ENCODE peak calls at places on chromosomes 12 and 14, in seven cellular contexts. H, F, Z, L, G, S and T are unnamed samples. For H3K9me3, the result is how much of the 10 kb centered on the place peaks cover.

GRCh38 chr14:51094901-51095853 is at the start of gene TRIM9:
- DNase-seq in Z (peak), H (peak), G (peak), S (peak), L (peak), F (peak), T (peak)

GRCh38 chr12:68420225-68421008 is 88.3 kb upstream of the MDM1 start:
- DNase-seq in S (no peak), H (no peak), G (no peak), F (no peak), Z (peak), L (no peak), T (no peak)

GRCh38 chr12:7497661-7498060 is 5.9 kb downstream of the CD163 start:
- DNase-seq in L (no peak), G (no peak), S (no peak), F (no peak), Z (no peak), H (no peak), T (no peak)

GRCh38 chr12:126747530-126748149 is 1519.3 kb upstream of the TMEM132C start:
- DNase-seq in S (no peak), H (peak), G (peak), F (peak), Z (no peak), L (peak), T (peak)

GRCh38 chr12:66048843-66049537 is 81.6 kb downstream of the LLPH start:
- DNase-seq in Z (no peak), G (peak), H (no peak), L (no peak), S (no peak), F (no peak), T (no peak)

GRCh38 chr14:89176090-89176757 is 240.8 kb downstream of the FOXN3 start:
- DNase-seq in S (no peak), G (no peak), Z (no peak), H (no peak), F (no peak), L (no peak), T (no peak)

GRCh38 chr12:15636060-15636890 is 152.9 kb downstream of the EPS8 start:
- DNase-seq in H (no peak), G (no peak), L (no peak), Z (no peak), F (no peak), S (no peak), T (no peak)

GRCh38 chr12:20444595-20445170 is 76.3 kb downstream of the PDE3A start:
- DNase-seq in S (no peak), L (no peak), H (no peak), Z (no peak), F (no peak), G (no peak), T (no peak)

GRCh38 chr12:131123817-131124216 is 170.1 kb downstream of the ADGRD1 start:
- DNase-seq in G (no peak), L (no peak), H (no peak), S (no peak), Z (peak), F (no peak), T (no peak)

GRCh38 chr14:106530031-106530422 is 1003.6 kb downstream of the TMEM121 start:
- DNase-seq in G (no peak), S (no peak), Z (no peak), H (no peak), F (no peak), L (no peak), T (no peak)

GRCh38 chr14:95196268-95196667 is 38.9 kb upstream of the DICER1 start:
- DNase-seq in L (no peak), F (no peak), G (peak), H (no peak), Z (no peak), S (no peak), T (no peak)

GRCh38 chr12:122646568-122647220 is 56.5 kb downstream of the HCAR2 start:
- DNase-seq in H (no peak), G (no peak), S (no peak), Z (no peak), L (no peak), F (no peak), T (peak)

GRCh38 chr14:96920820-96921219 is 123.6 kb downstream of the VRK1 start:
- DNase-seq in G (no peak), H (no peak), L (no peak), Z (no peak), S (no peak), F (no peak), T (no peak)

GRCh38 chr12:126944684-126945083 is 1322.3 kb upstream of the TMEM132C start:
- DNase-seq in H (no peak), F (no peak), L (no peak), Z (no peak), G (no peak), S (no peak), T (no peak)

GRCh38 chr14:104895786-104896642 is 28.7 kb upstream of the PLD4 start:
- DNase-seq in H (peak), L (peak), G (no peak), F (peak), S (peak), Z (peak), T (peak)

GRCh38 chr12:94148841-94149780 is 734 bp downstream of the PLXNC1 start:
- DNase-seq in F (peak), S (no peak), Z (no peak), L (peak), G (no peak), H (peak), T (peak)

GRCh38 chr12:19031032-19031431 is 98.5 kb upstream of the PLEKHA5 start:
- DNase-seq in F (no peak), S (no peak), Z (no peak), G (no peak), L (no peak), H (no peak), T (no peak)

GRCh38 chr12:20011200-20011599 is 357.1 kb upstream of the PDE3A start:
- DNase-seq in G (no peak), Z (no peak), F (no peak), S (no peak), L (no peak), H (peak), T (peak)

GRCh38 chr14:61581340-61581739 is 114.0 kb upstream of the HIF1A start:
- DNase-seq in Z (no peak), G (peak), F (no peak), S (no peak), H (no peak), L (no peak), T (no peak)

GRCh38 chr12:112096667-112097066 is 11.9 kb downstream of the NAA25 start:
- DNase-seq in G (no peak), F (no peak), S (no peak), Z (no peak), L (no peak), H (no peak), T (no peak)

GRCh38 chr12:94621662-94622359 is 28.5 kb downstream of the TMCC3 start:
- DNase-seq in Z (no peak), S (no peak), G (no peak), L (no peak), F (no peak), H (peak), T (no peak)

GRCh38 chr14:75205586-75205985 is 29.2 kb upstream of the TMED10 start:
- DNase-seq in H (no peak), G (no peak), Z (no peak), S (no peak), F (no peak), L (no peak), T (peak)

GRCh38 chr12:6950944-6951540 is at the start of gene PTPN6:
- DNase-seq in H (peak), S (no peak), L (peak), F (peak), G (no peak), Z (peak), T (peak)

GRCh38 chr12:108589028-108589839 is 8.7 kb downstream of the TMEM119 start:
- DNase-seq in F (no peak), Z (no peak), H (no peak), L (peak), G (no peak), S (no peak), T (no peak)

GRCh38 chr12:49219417-49220026 is 30.6 kb upstream of the TUBA1A start:
- DNase-seq in G (no peak), S (peak), Z (no peak), H (no peak), F (no peak), L (no peak), T (no peak)

GRCh38 chr12:80709811-80710726 is 2.6 kb downstream of the MYF6 start:
- DNase-seq in H (no peak), G (peak), S (no peak), Z (no peak), F (no peak), L (peak), T (no peak)

GRCh38 chr14:104794641-104795467 is 694 bp downstream of the AKT1 start:
- DNase-seq in H (peak), Z (no peak), G (no peak), L (peak), S (no peak), F (peak), T (peak)

GRCh38 chr12:40308851-40309420 is 84.1 kb downstream of the LRRK2 start:
- DNase-seq in G (no peak), L (no peak), H (no peak), Z (no peak), F (no peak), S (no peak), T (no peak)

GRCh38 chr12:116735951-116736599 is 1.8 kb downstream of the SPRING1 start:
- DNase-seq in S (no peak), G (peak), Z (no peak), H (peak), L (no peak), F (peak), T (no peak)

GRCh38 chr14:22598896-22599244 is 770 bp downstream of the ABHD4 start:
- DNase-seq in S (no peak), L (no peak), H (peak), G (peak), F (peak), Z (no peak), T (no peak)

GRCh38 chr12:49347307-49348237 is 884 bp downstream of the DNAJC22 start:
- DNase-seq in S (peak), L (peak), F (peak), G (peak), Z (peak), H (peak), T (peak)

GRCh38 chr12:100539209-100539608 is 34.3 kb upstream of the GAS2L3 start:
- DNase-seq in H (no peak), S (no peak), Z (no peak), F (no peak), L (no peak), G (no peak), T (no peak)

GRCh38 chr12:591167-591570 is 72.1 kb downstream of the NINJ2 start:
- DNase-seq in S (peak), H (no peak), F (no peak), Z (peak), L (peak), G (no peak), T (no peak)

DNA sequence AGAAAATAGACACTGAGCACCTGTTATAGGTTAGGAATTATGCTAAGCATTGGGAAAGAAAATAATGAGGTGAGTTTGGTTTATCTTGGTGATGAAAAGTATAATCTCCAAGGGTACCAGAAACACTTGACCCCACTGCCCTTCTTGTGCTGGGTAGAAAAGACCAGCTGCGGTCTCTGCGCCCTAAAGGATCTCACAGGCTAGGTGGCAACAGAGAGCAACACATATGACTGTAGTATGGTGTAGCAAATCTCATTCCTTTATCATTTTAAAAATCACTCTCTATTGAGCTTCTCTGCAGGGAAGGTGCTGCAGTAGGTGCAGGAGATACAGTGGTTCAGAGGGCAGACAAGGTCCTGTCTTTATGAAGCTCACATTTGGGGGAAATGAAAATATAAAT is 26.1 kb downstream of the NRXN3 start:
- DNase-seq in F (no peak), Z (no peak), S (no peak), L (no peak), G (no peak), H (no peak), T (no peak)
- H3K9me3 ChIP-seq in F (under half), Z (under half), S (under half), L (under half), G (under half), H (under half), T (under half)

GRCh38 chr12:4152145-4152795 is 121.3 kb upstream of the CCND2 start:
- DNase-seq in G (no peak), Z (no peak), F (no peak), S (no peak), H (no peak), L (no peak), T (no peak)

GRCh38 chr12:4147051-4147481 is 126.5 kb upstream of the CCND2 start:
- DNase-seq in S (no peak), H (no peak), Z (no peak), G (no peak), L (no peak), F (no peak), T (no peak)

GRCh38 chr12:4145990-4146859 is 127.3 kb upstream of the CCND2 start:
- DNase-seq in S (no peak), G (no peak), F (no peak), L (no peak), H (no peak), Z (no peak), T (no peak)

GRCh38 chr12:4151362-4152121 is 122.0 kb upstream of the CCND2 start:
- DNase-seq in S (no peak), H (no peak), Z (no peak), G (no peak), F (no peak), L (no peak), T (no peak)

GRCh38 chr12:4148418-4149056 is 125.0 kb upstream of the CCND2 start:
- DNase-seq in G (no peak), Z (peak), F (peak), L (no peak), S (no peak), H (peak), T (peak)
- TF ChIP-seq POLR2AphosphoS5 in G (no peak), Z (no peak), F (no peak), L (no peak), S (no peak), H (no peak), T (no peak)

GRCh38 chr12:55937956-55938355 is 7.0 kb downstream of the DGKA start:
- DNase-seq in Z (no peak), L (no peak), H (no peak), G (no peak), F (no peak), S (no peak), T (no peak)
- TF ChIP-seq EP300 in Z (no peak), L (no peak), H (no peak), G (no peak), F (no peak), S (no peak), T (no peak)

GRCh38 chr12:98355322-98355721 is 160.1 kb upstream of the TMPO start:
- DNase-seq in S (no peak), L (no peak), H (no peak), Z (no peak), F (no peak), G (no peak), T (no peak)

GRCh38 chr12:98355933-98356332 is 159.5 kb upstream of the TMPO start:
- DNase-seq in L (no peak), G (no peak), S (no peak), Z (no peak), F (no peak), H (no peak), T (no peak)

GRCh38 chr12:98352835-98353234 is 162.6 kb upstream of the TMPO start:
- DNase-seq in F (no peak), L (no peak), H (no peak), G (no peak), S (no peak), Z (no peak), T (no peak)

GRCh38 chr12:98352218-98352811 is 163.1 kb upstream of the TMPO start:
- DNase-seq in G (peak), S (no peak), H (no peak), F (no peak), Z (no peak), L (no peak), T (no peak)

GRCh38 chr12:98354520-98354919 is 160.9 kb upstream of the TMPO start:
- DNase-seq in F (no peak), S (no peak), Z (no peak), G (no peak), L (no peak), H (no peak), T (no peak)
- H3K9me3 ChIP-seq in F (under half), S (under half), Z (under half), G (under half), L (under half), H (under half), T (under half)

GRCh38 chr14:52882824-52883223 is 68.0 kb downstream of the FERMT2 start:
- DNase-seq in Z (no peak), S (no peak), H (no peak), F (no peak), G (no peak), L (no peak), T (no peak)

GRCh38 chr14:52879958-52880357 is 70.9 kb downstream of the FERMT2 start:
- DNase-seq in F (no peak), G (no peak), Z (no peak), S (no peak), L (no peak), H (no peak), T (no peak)

GRCh38 chr14:52888159-52888558 is 62.7 kb downstream of the FERMT2 start:
- DNase-seq in F (no peak), S (no peak), Z (no peak), L (no peak), H (no peak), G (no peak), T (no peak)

GRCh38 chr14:52885230-52885629 is 65.6 kb downstream of the FERMT2 start:
- DNase-seq in F (no peak), H (no peak), G (no peak), L (no peak), S (no peak), Z (no peak), T (no peak)

GRCh38 chr14:52883658-52884057 is 67.2 kb downstream of the FERMT2 start:
- DNase-seq in F (no peak), G (no peak), Z (no peak), H (no peak), S (no peak), L (no peak), T (no peak)
- TF ChIP-seq POLR2AphosphoS5 in F (no peak), G (no peak), Z (no peak), H (no peak), S (no peak), L (no peak), T (no peak)

GRCh38 chr12:106360400-106360994 is 2.9 kb downstream of the POLR3B start:
- DNase-seq in S (no peak), L (no peak), F (no peak), H (no peak), Z (no peak), G (no peak), T (no peak)

GRCh38 chr12:106362971-106363370 is 5.4 kb downstream of the POLR3B start:
- DNase-seq in L (no peak), Z (no peak), F (no peak), S (no peak), G (no peak), H (no peak), T (no peak)

GRCh38 chr12:106357549-106358409 is at the start of gene POLR3B:
- DNase-seq in F (peak), L (peak), H (peak), Z (peak), S (peak), G (peak), T (peak)

GRCh38 chr12:106359620-106360399 is 2.3 kb downstream of the POLR3B start:
- DNase-seq in H (no peak), Z (no peak), F (no peak), L (no peak), G (peak), S (no peak), T (no peak)

DNA sequence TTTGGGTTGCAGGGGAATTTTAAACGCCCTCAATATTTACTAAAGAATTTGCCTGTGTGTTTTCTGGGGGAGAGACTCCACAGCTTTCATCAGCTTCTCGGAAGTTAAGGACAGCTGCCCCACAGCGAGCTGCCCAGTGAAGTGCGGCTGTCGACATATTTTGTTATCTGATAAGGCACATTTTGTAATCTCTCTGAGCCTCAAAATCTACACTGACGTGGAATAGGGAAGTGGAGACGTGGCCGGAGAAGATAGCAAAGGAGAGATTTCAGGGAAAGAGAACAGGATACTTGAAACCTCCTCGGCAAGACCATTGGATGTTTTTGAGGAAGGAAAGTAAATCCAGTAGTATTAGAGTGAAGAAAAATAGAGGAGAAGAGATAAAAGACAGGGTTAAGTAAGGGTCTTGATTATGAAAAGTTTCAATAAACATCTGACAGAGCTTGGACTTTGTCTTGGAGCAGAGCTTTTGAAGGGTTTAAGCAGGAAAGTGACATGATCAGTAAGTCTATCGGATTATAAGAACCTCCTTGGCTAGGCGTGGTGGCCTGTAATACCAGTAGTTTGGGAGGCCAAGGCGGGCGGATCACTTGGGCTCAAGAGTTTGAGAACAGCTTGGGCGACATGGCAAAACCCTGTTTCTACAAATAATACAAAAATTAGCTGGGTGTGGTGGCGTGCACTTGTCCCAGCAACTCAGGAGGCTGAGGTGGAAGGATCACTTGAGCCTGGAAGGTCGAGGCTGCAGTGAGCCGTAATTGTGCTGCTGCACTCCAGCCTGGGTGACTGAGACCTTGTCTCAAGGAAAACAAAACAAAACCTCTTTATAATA is 1.1 kb downstream of the POLR3B start:
- DNase-seq in L (peak), Z (no peak), G (peak), H (peak), F (peak), S (no peak), T (peak)
- TF ChIP-seq EP300 in L (no peak), Z (no peak), G (no peak), H (no peak), F (no peak), S (no peak), T (peak)

GRCh38 chr12:133202493-133203343 is 21.4 kb downstream of the ZNF268 start:
- DNase-seq in G (no peak), H (no peak), L (no peak), S (no peak), Z (no peak), F (no peak), T (no peak)

GRCh38 chr12:133203344-133204263 is 22.3 kb downstream of the ZNF268 start:
- DNase-seq in L (no peak), S (no peak), F (no peak), H (no peak), Z (no peak), G (no peak), T (no peak)

GRCh38 chr12:133201888-133202287 is 20.6 kb downstream of the ZNF268 start:
- DNase-seq in F (no peak), S (no peak), L (no peak), G (no peak), H (no peak), Z (no peak), T (no peak)

GRCh38 chr12:133204264-133204603 is 22.9 kb downstream of the ZNF268 start:
- DNase-seq in Z (no peak), F (no peak), S (no peak), L (no peak), H (no peak), G (no peak), T (no peak)

DNA sequence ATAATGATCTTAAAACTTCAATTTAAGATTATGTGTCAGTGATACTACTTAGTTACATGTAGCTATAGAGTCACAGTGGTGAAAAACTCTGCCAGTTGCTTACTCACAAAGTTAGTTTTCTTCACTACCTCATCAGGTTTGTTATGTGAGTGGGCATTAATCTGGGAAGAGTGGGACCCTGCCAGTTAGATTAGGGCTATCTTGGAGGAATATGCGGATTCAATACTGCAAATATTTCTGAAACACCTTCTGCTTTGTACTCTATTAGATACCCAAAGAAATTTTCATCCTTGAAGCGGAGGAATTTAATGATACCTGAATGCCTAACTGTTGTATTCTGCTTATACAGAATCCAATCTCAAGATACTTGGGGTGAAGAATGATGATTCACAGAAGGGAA is 25.1 kb downstream of the ZNF268 start:
- DNase-seq in S (no peak), L (no peak), H (no peak), F (no peak), G (no peak), Z (no peak), T (no peak)
- H3K9me3 ChIP-seq in S (half or more), L (half or more), H (half or more), F (half or more), G (half or more), Z (half or more), T (half or more)